ENCODE peak calls at places on chromosomes 7 and 10, in six cellular contexts. J, H, G, T, K and S are unnamed samples.

GRCh38 chr7:12210179-12211053 is 678 bp upstream of the TMEM106B start:
- DNase-seq in J (no peak), H (peak), G (no peak), T (no peak), K (no peak), S (peak)

GRCh38 chr7:46206474-46207060 is 285.5 kb upstream of the IGFBP3 start:
- DNase-seq in J (no peak), H (peak), G (no peak), T (no peak), K (no peak), S (no peak)

GRCh38 chr10:132571565-132572544 is 34.3 kb downstream of the INPP5A start:
- DNase-seq in J (peak), H (peak), G (peak), T (peak), K (peak), S (peak)

GRCh38 chr7:96246972-96247371 is 74.9 kb downstream of the SLC25A13 start:
- DNase-seq in J (no peak), H (no peak), G (no peak), T (no peak), K (no peak), S (no peak)

GRCh38 chr7:45568536-45569289 is 5.5 kb upstream of the ADCY1 start:
- DNase-seq in J (no peak), H (no peak), G (no peak), T (no peak), K (no peak), S (no peak)

GRCh38 chr7:152076324-152076821 is 50.9 kb downstream of the GALNT11 start:
- DNase-seq in J (peak), H (no peak), G (no peak), T (no peak), K (no peak), S (no peak)

GRCh38 chr7:48337012-48337621 is 165.9 kb downstream of the ABCA13 start:
- DNase-seq in J (peak), H (no peak), G (no peak), T (peak), K (no peak), S (no peak)

GRCh38 chr10:78714225-78714624 is 354.5 kb upstream of the ZMIZ1 start:
- DNase-seq in J (no peak), H (no peak), G (no peak), T (no peak), K (no peak), S (no peak)

GRCh38 chr7:25647007-25647406 is 418.7 kb upstream of the NPVF start:
- DNase-seq in J (peak), H (no peak), G (no peak), T (no peak), K (no peak), S (no peak)
- H3K4me3 ChIP-seq in J (no peak), H (no peak), G (no peak), T (no peak), K (no peak), S (no peak)

DNA sequence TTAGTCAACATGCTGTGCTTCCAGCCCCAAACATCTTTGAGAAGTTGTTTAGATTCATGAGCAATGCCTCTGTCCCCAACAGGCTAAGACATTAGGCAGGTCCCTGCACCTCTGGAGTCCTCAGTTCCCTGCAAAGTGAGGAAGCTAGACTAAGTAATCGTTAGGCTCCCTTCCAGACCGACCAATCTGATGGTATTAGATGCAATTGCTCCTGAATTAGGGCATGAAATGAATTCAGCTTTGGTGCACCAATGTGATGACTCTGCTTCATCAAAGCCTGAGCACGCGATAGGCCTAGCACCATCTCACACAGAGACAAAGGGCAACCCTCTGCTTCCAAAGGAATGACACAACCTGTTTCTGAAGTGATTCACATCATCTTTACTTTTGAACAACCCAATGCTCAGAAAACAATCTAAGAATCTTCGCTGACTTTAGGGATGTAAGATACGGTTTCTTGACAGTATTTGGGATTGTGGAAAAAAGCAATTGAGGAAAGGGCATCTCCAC is 723 bp upstream of the TES start:
- DNase-seq in J (no peak), H (no peak), G (no peak), T (no peak), K (no peak), S (no peak)
- H3K4me3 ChIP-seq in J (no peak), H (no peak), G (no peak), T (no peak), K (no peak), S (no peak)

GRCh38 chr10:57992321-57993077 is 275.2 kb downstream of the IPMK start:
- DNase-seq in J (peak), H (peak), G (no peak), T (no peak), K (no peak), S (no peak)

GRCh38 chr10:57988964-57989363 is 278.7 kb downstream of the IPMK start:
- DNase-seq in J (no peak), H (no peak), G (no peak), T (no peak), K (no peak), S (no peak)

GRCh38 chr10:57996536-57996935 is 271.2 kb downstream of the IPMK start:
- DNase-seq in J (no peak), H (no peak), G (no peak), T (no peak), K (no peak), S (no peak)

GRCh38 chr10:57993302-57993701 is 274.4 kb downstream of the IPMK start:
- DNase-seq in J (no peak), H (no peak), G (no peak), T (no peak), K (no peak), S (no peak)
- H3K4me3 ChIP-seq in J (no peak), H (no peak), G (no peak), T (no peak), K (no peak), S (no peak)

GRCh38 chr10:32952094-32952493 is 5.9 kb downstream of the ITGB1 start:
- DNase-seq in J (no peak), H (no peak), G (no peak), T (no peak), K (no peak), S (no peak)

GRCh38 chr10:32952541-32953276 is 5.3 kb downstream of the ITGB1 start:
- DNase-seq in J (no peak), H (no peak), G (no peak), T (no peak), K (no peak), S (no peak)

GRCh38 chr10:32954545-32955298 is 3.3 kb downstream of the ITGB1 start:
- DNase-seq in J (no peak), H (no peak), G (no peak), T (no peak), K (no peak), S (no peak)

GRCh38 chr10:32954080-32954479 is 4.0 kb downstream of the ITGB1 start:
- DNase-seq in J (no peak), H (no peak), G (no peak), T (no peak), K (no peak), S (no peak)

GRCh38 chr10:32953277-32953927 is 4.6 kb downstream of the ITGB1 start:
- DNase-seq in J (no peak), H (no peak), G (no peak), T (no peak), K (no peak), S (no peak)
- H3K4me3 ChIP-seq in J (peak), H (no peak), G (peak), T (no peak), K (no peak), S (no peak)

DNA sequence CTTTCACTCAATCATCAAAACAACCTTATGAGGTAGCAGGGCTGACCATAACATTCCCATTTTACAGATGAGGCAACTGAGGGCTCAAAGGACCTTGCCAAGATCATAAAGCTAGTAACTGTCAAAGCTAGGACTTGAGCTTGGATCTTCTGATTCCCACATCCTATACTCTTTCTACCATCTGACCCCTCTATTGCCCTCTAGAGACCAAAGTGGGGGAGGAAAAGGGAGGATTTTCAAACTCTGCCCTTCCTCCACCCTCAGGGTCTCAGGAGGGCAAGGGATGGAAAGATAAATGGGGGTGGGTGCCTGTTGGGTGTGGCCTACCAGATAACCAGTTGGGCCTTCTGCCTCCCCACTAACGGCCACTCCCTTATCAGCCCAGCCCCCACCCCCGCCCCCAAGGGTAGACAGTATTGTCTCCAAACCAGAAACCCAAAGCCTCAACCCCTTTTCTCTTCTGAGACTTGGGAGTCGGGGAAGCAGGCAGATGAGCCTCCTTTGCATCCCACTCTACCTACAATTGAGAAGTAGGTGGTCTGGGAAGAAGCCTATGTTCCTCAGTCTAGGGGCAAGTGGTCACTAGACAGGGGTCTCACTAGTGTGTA is 7.9 kb downstream of the LDB1 start:
- DNase-seq in J (no peak), H (no peak), G (no peak), T (no peak), K (no peak), S (no peak)
- H3K4me3 ChIP-seq in J (peak), H (no peak), G (peak), T (peak), K (no peak), S (no peak)

DNA sequence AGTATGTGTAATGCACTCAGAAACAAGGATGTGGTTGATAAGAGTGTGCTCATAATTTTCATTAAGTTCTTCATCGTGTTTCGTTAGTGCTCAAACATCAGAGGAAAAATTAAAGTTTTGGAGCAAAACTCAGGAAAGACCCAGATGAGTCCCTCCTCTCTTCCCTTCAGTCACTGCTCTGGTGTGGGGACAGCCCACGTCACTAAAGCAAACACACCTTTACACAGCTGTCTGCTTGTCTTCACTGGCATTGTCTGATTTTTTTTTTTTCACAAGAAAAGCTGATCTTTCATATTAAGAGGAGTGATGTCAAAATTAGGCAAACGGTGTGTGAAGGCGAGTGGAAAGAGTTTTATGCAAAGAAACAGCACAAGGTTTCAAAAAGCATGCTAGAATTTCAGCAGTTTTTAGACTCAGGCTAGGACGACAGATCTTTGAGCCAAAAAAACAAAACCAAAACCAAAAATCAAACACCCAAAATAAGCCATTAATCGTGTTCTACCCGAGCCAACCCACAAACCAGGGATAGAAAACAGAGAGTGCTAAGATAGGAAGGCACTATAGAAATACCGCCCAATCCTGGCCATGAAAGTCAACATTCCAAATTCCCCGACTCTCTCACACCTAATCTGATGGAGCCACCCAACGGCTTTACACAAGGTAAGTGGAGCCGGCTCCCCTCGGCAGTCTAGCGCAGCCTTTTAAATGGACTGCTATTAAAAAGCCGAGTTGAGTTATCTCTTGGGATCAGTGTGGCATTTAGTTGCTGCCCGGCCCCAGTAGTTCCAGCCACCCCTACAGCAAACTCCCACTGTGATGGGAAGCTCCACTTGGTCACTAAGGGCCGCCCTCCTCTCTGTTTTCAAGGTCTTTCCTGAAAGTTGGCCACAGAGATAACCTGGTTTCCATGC is 27.9 kb upstream of the GATA3 start:
- DNase-seq in J (no peak), H (peak), G (no peak), T (no peak), K (no peak), S (no peak)
- H3K4me3 ChIP-seq in J (no peak), H (peak), G (peak), T (no peak), K (peak), S (no peak)

DNA sequence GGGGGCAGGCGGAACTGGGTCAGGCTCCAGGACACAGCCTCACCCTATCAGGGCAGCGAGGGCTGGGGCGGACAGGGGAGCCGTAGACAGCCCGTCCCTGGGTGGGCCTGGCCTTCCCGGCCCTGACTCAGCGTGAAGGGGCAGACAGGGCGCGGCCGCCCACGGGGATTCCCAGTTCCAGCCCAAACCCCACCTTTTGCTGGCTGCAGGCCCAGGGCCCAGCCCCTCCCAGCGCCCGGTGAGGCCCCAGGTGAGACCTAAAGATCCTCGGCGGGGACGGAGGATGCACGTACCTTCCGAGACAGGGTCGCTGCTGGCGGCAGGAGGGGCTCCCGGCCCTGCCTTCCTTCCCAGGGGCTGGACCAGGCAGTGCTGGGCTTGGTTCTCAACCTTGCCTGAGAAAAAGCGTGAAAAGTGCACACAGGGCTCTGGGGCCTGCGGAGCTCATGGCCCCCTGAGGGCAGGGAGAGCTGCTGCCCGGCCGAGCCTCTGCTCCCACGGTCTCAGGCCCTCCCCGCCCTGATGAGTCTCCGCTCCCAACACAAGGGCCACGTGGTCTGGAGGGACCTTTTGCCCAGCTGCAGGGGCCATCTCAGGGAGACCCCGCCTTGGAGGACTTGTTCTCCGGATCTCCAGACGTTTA is 43.9 kb upstream of the DNAJB6 start:
- DNase-seq in J (no peak), H (no peak), G (no peak), T (no peak), K (no peak), S (peak)
- H3K4me3 ChIP-seq in J (no peak), H (no peak), G (no peak), T (no peak), K (no peak), S (no peak)

DNA sequence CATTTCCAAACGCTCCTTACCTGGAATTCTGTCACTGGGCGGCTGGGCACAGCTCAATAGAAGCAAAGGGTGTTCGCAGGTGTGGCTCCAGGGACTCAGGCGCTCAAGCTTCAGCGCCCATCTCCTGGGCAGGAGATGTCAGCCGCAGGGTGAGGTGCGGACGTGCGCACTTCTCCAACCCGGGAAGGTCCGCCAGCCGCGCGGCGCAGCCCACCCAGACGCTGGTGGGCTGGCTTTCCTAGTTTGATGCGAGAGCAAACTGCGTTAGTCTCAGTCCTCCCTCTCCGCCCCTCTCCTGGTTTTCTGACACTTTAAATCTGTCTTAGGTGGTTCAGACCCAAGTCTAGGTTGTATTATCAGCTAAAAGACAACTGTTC is 267 bp downstream of the CALCR start:
- DNase-seq in J (no peak), H (no peak), G (no peak), T (no peak), K (no peak), S (no peak)
- H3K4me3 ChIP-seq in J (no peak), H (no peak), G (no peak), T (no peak), K (no peak), S (no peak)